ENCODE peak calls at places on chromosomes 13 and 19, in six cellular contexts. J is neural progenitor cell, A is GM12865, C is cardiac muscle cell, X is H1, E is fibroblast of lung. R is an unnamed sample.

GRCh38 chr19:14116918-14117578 is 514 bp downstream of the PRKACA start:
- DNase-seq in J (no peak), A (no peak), C (no peak), X (no peak), E (no peak), R (no peak)

GRCh38 chr13:108851660-108852059 is 222.2 kb downstream of the MYO16 start:
- DNase-seq in J (no peak), A (no peak), C (no peak), X (no peak), E (no peak), R (no peak)

GRCh38 chr19:2627855-2628254 is 74.6 kb downstream of the GNG7 start:
- DNase-seq in J (no peak), A (no peak), C (no peak), X (no peak), E (peak), R (peak)

GRCh38 chr13:26246154-26246553 is 7.8 kb upstream of the CDK8 start:
- DNase-seq in J (no peak), A (no peak), C (no peak), X (no peak), E (no peak), R (no peak)

GRCh38 chr19:50633973-50634372 is 5.7 kb downstream of the SYT3 start:
- DNase-seq in J (no peak), A (no peak), C (no peak), X (no peak), E (no peak), R (no peak)

GRCh38 chr13:93116809-93117208 is 109.8 kb upstream of the GPC6 start:
- DNase-seq in J (no peak), A (no peak), C (no peak), X (no peak), E (peak), R (no peak)

GRCh38 chr13:32032780-32033179 is 1.2 kb downstream of the FRY start:
- DNase-seq in J (no peak), A (no peak), C (no peak), X (no peak), E (no peak), R (no peak)

GRCh38 chr19:45113628-45114027 is 20.6 kb downstream of the PPP1R37 start:
- DNase-seq in J (no peak), A (no peak), C (no peak), X (no peak), E (no peak), R (no peak)

GRCh38 chr13:51679616-51680015 is 95.4 kb downstream of the WDFY2 start:
- DNase-seq in J (no peak), A (no peak), C (no peak), X (no peak), E (no peak), R (no peak)

GRCh38 chr13:97432232-97432916 is 1.6 kb upstream of the RAP2A start:
- DNase-seq in J (no peak), A (peak), C (no peak), X (no peak), E (no peak), R (no peak)

GRCh38 chr19:45640849-45641273 is 1.7 kb upstream of the EML2 start:
- DNase-seq in J (peak), A (peak), C (no peak), X (no peak), E (no peak), R (no peak)

GRCh38 chr13:20815469-20815868 is 41.7 kb upstream of the EEF1AKMT1 start:
- DNase-seq in J (no peak), A (no peak), C (no peak), X (no peak), E (no peak), R (no peak)

GRCh38 chr13:28408235-28408848 is 86.6 kb downstream of the FLT1 start:
- DNase-seq in J (no peak), A (no peak), C (peak), X (no peak), E (no peak), R (no peak)

GRCh38 chr19:35851213-35852028 is 883 bp downstream of the NPHS1 start:
- DNase-seq in J (peak), A (no peak), C (no peak), X (no peak), E (no peak), R (no peak)

GRCh38 chr19:39436350-39436716 is 584 bp upstream of the RPS16 start:
- DNase-seq in J (no peak), A (no peak), C (no peak), X (no peak), E (no peak), R (no peak)

GRCh38 chr19:37933965-37934364 is 27.0 kb downstream of the SIPA1L3 start:
- DNase-seq in J (no peak), A (no peak), C (peak), X (no peak), E (no peak), R (no peak)

GRCh38 chr13:113756441-113757097 is 2.5 kb upstream of the TMEM255B start:
- DNase-seq in J (no peak), A (no peak), C (peak), X (no peak), E (no peak), R (peak)

GRCh38 chr13:113761136-113761535 is 2.1 kb downstream of the TMEM255B start:
- DNase-seq in J (no peak), A (no peak), C (no peak), X (no peak), E (no peak), R (peak)

GRCh38 chr13:113759525-113760137 is 605 bp downstream of the TMEM255B start:
- DNase-seq in J (peak), A (no peak), C (peak), X (no peak), E (peak), R (peak)

GRCh38 chr13:113762075-113762474 is 3.0 kb downstream of the TMEM255B start:
- DNase-seq in J (no peak), A (no peak), C (no peak), X (no peak), E (no peak), R (no peak)

DNA sequence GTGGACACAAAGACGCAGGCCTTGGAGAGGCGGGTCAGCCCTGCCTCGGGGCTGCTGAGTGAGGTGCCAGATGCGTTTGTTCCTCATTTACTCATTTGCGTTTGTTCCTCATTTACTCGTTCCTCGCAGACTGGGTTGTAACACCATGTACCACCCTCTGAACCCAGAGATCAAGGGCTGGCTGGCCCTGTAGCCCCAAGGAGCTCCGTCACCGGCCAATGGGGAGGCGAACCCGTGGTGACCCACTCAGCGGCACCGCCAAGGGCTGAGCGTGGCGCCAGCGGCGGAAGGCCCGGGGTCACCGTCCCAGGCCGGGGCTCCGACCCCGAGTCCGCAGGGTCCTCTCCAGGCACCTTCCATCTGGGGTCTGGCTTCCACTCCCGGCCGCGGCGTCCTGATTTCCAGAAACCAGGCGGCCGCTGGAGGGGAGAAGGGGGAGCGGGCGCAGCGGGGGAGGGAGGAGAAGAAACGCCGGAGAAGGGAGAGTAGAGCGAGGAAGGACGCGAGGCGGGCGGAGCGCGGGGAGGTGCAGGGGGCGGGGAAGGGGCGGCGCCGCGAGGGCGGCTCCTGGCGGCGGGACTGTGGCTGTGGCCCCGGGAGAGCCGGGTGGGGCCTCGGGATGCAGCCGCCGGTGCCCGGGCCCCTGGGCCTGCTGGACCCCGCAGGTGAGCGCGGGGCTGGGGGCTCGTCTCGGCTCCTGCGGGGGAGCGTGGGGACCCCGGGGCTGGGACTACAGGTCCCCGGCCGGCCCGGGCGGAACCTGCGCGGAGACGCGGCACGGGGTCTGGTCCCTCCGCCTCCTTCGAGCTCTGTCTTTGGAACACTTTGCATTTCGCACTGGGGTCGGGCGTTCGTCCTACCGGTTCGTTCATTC is at the start of gene TMEM255B:
- DNase-seq in J (peak), A (peak), C (peak), X (no peak), E (peak), R (peak)
- TF ChIP-seq CTCF in J (peak), A (no peak), C (no peak), X (peak), E (no peak), R (peak)

GRCh38 chr19:5031231-5032100 is 62.6 kb downstream of the KDM4B start:
- DNase-seq in J (peak), A (peak), C (peak), X (peak), E (peak), R (peak)

GRCh38 chr19:5030822-5031221 is 61.9 kb downstream of the KDM4B start:
- DNase-seq in J (no peak), A (no peak), C (no peak), X (no peak), E (no peak), R (no peak)

GRCh38 chr19:5030136-5030820 is 61.4 kb downstream of the KDM4B start:
- DNase-seq in J (no peak), A (no peak), C (no peak), X (no peak), E (no peak), R (no peak)

GRCh38 chr19:5035105-5035761 is 66.3 kb downstream of the KDM4B start:
- DNase-seq in J (no peak), A (no peak), C (no peak), X (no peak), E (no peak), R (no peak)

GRCh38 chr19:5032101-5032967 is 63.4 kb downstream of the KDM4B start:
- DNase-seq in J (peak), A (no peak), C (no peak), X (no peak), E (no peak), R (no peak)
- TF ChIP-seq CTCF in J (no peak), A (no peak), C (no peak), X (no peak), E (no peak), R (no peak)

DNA sequence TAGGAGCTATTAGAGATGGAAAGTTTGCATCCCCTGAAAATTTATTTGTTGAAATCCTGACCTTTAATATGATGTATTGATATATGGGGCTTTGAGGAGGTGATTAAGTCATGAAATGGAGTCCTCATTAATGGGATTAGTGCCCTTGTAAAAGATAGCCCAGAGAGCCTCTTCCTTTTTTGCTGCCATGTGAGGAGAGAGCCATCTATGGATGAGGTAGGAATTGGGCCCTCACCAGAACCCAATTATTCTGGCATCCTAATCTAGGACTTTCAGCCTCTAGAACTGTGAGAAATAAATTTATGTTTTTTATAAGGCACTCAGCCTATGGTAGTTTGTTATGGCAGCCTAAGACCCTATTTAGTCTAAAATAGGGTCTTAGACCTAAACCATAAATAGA is 250.2 kb upstream of the SLITRK1 start:
- DNase-seq in J (no peak), A (no peak), C (no peak), X (no peak), E (no peak), R (no peak)
- TF ChIP-seq CTCF in J (peak), A (no peak), C (no peak), X (peak), E (no peak), R (no peak)

DNA sequence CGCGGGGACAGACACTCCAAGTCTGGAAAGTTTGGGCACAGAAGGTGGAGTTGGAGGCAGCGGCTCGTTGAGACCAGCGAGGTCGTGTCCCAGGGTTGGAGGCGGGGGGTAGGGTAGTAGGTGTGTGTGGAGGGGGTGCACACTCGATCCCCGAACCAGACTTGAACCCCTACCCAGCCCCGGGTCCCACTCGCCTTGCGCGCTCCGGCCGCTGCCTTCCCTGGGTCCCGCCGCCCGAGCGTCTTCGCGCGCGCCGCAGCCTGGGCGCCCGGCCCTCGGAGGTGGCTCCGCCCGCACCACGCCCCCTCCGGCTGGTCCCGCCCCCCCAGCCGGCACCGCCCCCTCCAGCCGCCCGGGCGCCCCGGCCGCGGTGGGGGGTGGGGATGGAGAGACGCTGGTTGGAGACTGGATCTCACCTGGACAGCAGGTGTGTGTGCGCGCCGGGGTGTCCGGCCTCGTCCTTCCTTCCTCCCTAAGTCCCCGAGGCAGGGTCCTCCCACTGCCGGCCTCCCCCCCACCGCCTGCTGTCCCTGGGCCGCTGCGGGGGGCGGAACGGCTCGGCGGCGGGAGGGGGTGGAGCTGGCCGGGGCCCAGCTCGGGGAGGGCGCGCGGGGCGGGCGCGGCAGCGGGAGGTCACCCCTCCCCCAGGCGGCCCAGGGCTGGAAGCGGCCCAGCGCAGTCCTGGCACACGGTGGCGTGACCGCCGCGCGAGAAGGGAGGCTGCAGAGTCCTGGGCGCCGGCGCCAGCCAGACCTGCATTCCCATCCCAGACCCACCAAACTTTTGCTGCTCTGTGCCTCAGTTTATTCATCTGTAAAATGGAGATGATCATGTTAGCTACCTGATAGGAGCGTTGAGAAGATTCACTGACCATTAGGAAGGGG is at the start of gene KANK2:
- DNase-seq in J (peak), A (peak), C (peak), X (peak), E (peak), R (peak)
- TF ChIP-seq CTCF in J (no peak), A (no peak), C (no peak), X (no peak), E (no peak), R (no peak)

GRCh38 chr19:7868671-7869452 is 5.3 kb downstream of the PRR36 start:
- DNase-seq in J (peak), A (peak), C (peak), X (peak), E (peak), R (no peak)
- TF ChIP-seq CTCF in J (peak), A (peak), C (peak), X (peak), E (peak), R (peak)

DNA sequence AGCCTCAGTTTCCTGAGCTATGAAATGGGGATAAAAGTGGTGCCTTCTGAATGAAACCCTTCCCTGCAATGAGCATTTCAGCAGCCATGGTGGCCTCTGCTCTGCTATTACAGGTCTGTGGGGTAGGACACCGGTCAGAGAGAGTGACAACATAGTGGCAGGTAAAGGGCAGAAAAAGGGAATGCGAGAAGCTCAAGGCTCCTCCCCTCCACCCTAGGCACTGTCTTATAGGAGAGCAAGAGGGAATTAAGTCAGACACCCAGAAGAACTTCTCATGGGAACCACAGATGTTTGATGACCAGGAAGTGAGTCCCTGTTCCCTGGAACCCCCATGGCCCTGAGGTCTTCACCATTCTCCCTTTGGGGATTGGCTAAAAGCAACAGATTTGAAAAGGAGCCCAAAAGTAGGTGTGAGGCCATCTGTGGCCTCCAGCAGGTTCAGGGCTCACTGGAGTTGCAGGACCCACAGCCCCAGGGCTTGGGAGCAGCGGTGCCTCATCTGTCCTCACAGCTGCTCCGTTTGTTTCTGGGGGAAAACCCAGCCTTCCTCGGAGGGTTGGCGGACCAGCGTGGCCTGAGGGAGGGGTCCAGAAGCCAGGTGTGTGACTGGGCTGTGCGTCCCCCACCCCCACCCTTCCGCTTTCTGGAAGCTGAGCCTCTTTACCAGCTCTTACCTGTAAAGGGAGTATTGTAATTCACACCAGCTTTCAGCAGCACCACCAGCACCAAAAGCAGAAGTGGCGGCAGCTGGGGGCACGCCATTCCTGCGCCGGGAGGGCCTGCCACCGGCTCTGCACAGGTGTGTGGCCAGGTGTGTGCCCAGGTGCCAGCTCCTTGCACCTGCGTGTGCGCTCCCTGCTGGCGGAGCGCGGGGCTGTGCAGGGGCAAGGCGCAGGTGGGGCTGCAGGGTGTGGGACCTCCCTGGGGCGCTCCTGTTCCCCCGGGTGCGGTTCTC is 19.4 kb downstream of the IQCN start:
- DNase-seq in J (no peak), A (no peak), C (no peak), X (no peak), E (no peak), R (no peak)
- TF ChIP-seq CTCF in J (peak), A (peak), C (no peak), X (peak), E (no peak), R (no peak)

DNA sequence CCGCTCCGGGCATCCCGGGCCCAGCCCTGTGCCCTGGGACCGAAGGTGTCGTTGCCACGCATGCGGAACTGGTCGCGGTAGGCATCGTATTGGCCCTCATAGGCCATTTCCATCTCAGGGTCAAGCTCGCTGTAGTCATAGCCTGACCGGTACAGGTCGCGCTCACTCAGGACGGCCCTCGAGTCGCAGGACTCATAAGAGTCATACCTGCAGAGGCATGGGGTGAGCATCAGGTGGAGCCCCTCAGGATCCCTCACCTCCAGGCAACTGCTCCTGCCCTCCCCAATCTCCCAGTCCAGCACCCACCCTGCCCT is 17.4 kb downstream of the AKAP8L start:
- DNase-seq in J (no peak), A (no peak), C (no peak), X (no peak), E (no peak), R (no peak)
- TF ChIP-seq CTCF in J (no peak), A (no peak), C (no peak), X (no peak), E (no peak), R (no peak)

GRCh38 chr13:37326319-37326718 is 220.9 kb upstream of the CSNK1A1L start:
- DNase-seq in J (no peak), A (no peak), C (peak), X (no peak), E (peak), R (no peak)
- TF ChIP-seq CTCF in J (no peak), A (no peak), C (no peak), X (no peak), E (no peak), R (no peak)

GRCh38 chr19:12965017-12965811 is 4.2 kb upstream of the DAND5 start:
- DNase-seq in J (peak), A (peak), C (peak), X (peak), E (peak), R (peak)
- TF ChIP-seq CTCF in J (peak), A (peak), C (peak), X (peak), E (peak), R (peak)

DNA sequence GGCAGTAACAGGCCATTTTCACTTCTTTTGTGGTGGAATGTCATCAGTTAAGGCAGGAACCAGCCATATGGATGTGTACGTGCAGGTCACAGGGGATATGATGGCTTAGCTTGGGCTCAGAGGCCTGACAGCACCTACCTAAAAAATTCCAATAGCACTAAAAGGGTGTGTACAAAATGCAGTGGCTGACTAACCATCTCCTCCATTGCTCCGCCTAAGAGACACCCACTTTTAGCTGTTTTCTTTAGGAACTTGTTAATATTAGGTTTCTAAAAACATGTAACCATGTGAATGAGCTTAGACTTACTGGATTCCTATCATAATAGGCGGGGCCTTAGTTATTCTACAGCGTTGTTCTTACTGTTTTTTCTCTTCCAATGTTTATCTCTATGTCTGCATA is 25.8 kb downstream of the GP6 start:
- DNase-seq in J (no peak), A (no peak), C (no peak), X (no peak), E (no peak), R (no peak)
- TF ChIP-seq CTCF in J (no peak), A (no peak), C (no peak), X (no peak), E (no peak), R (no peak)